ENCODE peak calls at places on chromosome 15, in four cellular contexts. T is psoas muscle, M is DND-41, J is AG09309. U is an unnamed sample.
A peak's percentile ranks its signal among the peaks of the same experiment; 100 is the strongest.

GRCh38 chr15:29910068-29910467 is 87.8 kb upstream of the TJP1 start:
- DNase-seq in T (no peak), M (no peak), J (no peak), U (no peak)

GRCh38 chr15:75801859-75802593 is 41.2 kb upstream of the UBE2Q2 start:
- DNase-seq in T (peak; percentile 80), M (peak; percentile 73), J (no peak), U (peak; percentile 73)

GRCh38 chr15:92460023-92460422 is 66.3 kb downstream of the ST8SIA2 start:
- DNase-seq in T (no peak), M (no peak), J (no peak), U (no peak)

GRCh38 chr15:70794596-70795310 is 31.4 kb upstream of the UACA start:
- DNase-seq in T (no peak), M (no peak), J (no peak), U (no peak)

GRCh38 chr15:78767331-78767951 is 43.8 kb downstream of the ADAMTS7 start:
- DNase-seq in T (peak; percentile 9), M (no peak), J (no peak), U (no peak)

GRCh38 chr15:38745136-38745535 is 180.5 kb upstream of the RASGRP1 start:
- DNase-seq in T (no peak), M (no peak), J (peak; percentile 80), U (no peak)

GRCh38 chr15:92343869-92344643 is 49.6 kb upstream of the ST8SIA2 start:
- DNase-seq in T (peak; percentile 31), M (no peak), J (no peak), U (no peak)

GRCh38 chr15:52797625-52798501 is 7.7 kb upstream of the ONECUT1 start:
- DNase-seq in T (no peak), M (peak; percentile 83), J (no peak), U (no peak)

GRCh38 chr15:34914316-34914715 is 55.2 kb downstream of the AQR start:
- DNase-seq in T (no peak), M (no peak), J (no peak), U (no peak)

GRCh38 chr15:64568765-64569164 is 108.4 kb downstream of the ZNF609 start:
- DNase-seq in T (no peak), M (no peak), J (no peak), U (no peak)

GRCh38 chr15:79846539-79846938 is 50.3 kb downstream of the MTHFS start:
- DNase-seq in T (no peak), M (no peak), J (no peak), U (no peak)

GRCh38 chr15:90902656-90902995 is 476 bp upstream of the MAN2A2 start:
- DNase-seq in T (no peak), M (no peak), J (peak; percentile 23), U (no peak)

GRCh38 chr15:52649686-52650085 is 29.5 kb downstream of the ATOSA start:
- DNase-seq in T (no peak), M (no peak), J (no peak), U (no peak)

GRCh38 chr15:84715442-84716035 is 400 bp downstream of the SEC11A start:
- DNase-seq in T (peak; percentile 14), M (peak; percentile 46), J (no peak), U (peak; percentile 18)

GRCh38 chr15:59346951-59347350 is 25.7 kb downstream of the MYO1E start:
- DNase-seq in T (no peak), M (no peak), J (no peak), U (no peak)

GRCh38 chr15:43942157-43942556 is 115.4 kb downstream of the WDR76 start:
- DNase-seq in T (no peak), M (no peak), J (no peak), U (no peak)

GRCh38 chr15:78301813-78302212 is 2.4 kb upstream of the SKIC8 start:
- DNase-seq in T (no peak), M (no peak), J (no peak), U (no peak)

GRCh38 chr15:47715856-47716445 is 1.4 kb upstream of the SEMA6D start:
- DNase-seq in T (no peak), M (no peak), J (no peak), U (no peak)

GRCh38 chr15:77696006-77696631 is 63.4 kb upstream of the LINGO1 start:
- DNase-seq in T (no peak), M (no peak), J (no peak), U (no peak)

GRCh38 chr15:74378853-74379252 is 11.4 kb upstream of the CYP11A1 start:
- DNase-seq in T (no peak), M (no peak), J (no peak), U (no peak)

GRCh38 chr15:43225201-43225949 is 4.6 kb upstream of the EPB42 start:
- DNase-seq in T (no peak), M (peak; percentile 49), J (no peak), U (no peak)

GRCh38 chr15:63379492-63380150 is 2.0 kb downstream of the CA12 start:
- DNase-seq in T (no peak), M (no peak), J (no peak), U (no peak)

GRCh38 chr15:63380151-63380827 is 1.4 kb downstream of the CA12 start:
- DNase-seq in T (no peak), M (no peak), J (no peak), U (no peak)

GRCh38 chr15:63378946-63379345 is 2.7 kb downstream of the CA12 start:
- DNase-seq in T (no peak), M (no peak), J (no peak), U (no peak)

GRCh38 chr15:63381301-63382192 is at the start of gene CA12:
- DNase-seq in T (peak; percentile 33), M (no peak), J (no peak), U (no peak)

DNA sequence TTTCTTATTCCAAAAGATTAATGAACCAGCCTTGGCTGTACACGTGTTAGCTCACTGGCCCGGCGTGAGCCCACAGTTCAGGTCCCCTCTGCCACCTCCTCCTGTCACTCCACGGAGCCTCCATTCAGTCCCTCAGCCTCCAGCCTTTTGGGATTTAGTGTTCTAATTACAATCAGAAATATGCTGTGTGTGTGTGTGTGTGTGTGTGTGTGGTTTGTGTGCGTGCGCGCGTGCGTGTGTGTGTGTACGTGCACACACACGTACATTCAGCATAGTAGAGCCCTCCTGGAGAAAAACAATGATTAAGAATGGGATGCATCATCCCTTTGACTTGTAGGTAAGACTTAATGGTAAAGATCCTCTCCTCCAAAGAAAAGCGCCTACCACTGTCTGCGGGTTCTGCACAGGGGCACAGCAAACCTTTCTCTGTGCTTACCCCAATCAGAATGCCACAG is 791 bp downstream of the CA12 start:
- DNase-seq in T (no peak), M (no peak), J (no peak), U (no peak)
- TF ChIP-seq CTCF in T (no peak), M (no peak), J (no peak), U (no peak)

DNA sequence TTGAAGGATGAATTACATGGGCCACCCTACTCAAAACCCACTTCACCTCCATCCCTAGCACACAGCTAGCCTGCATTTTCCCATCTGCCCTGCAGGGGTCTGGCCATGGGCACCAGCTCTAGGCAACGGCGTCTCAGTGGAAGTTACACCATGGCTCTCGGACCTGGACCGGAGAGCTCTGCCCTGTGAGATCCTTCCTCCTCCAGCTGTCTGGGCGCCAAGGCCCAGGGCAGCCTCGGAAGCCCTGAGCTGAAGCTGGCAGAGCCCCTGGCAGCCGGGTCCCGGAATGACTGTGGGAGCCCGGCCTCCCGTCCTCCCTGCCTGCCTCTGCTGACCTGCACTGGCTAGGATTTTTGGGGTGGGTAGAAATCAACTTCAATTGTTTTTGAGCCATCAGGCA is 98.9 kb downstream of the CHSY1 start:
- DNase-seq in T (no peak), M (no peak), J (no peak), U (no peak)
- TF ChIP-seq CTCF in T (no peak), M (peak; percentile 59), J (peak; percentile 42), U (no peak)

GRCh38 chr15:72139667-72140066 is 21.5 kb downstream of the SENP8 start:
- DNase-seq in T (no peak), M (no peak), J (no peak), U (no peak)

GRCh38 chr15:72136170-72137051 is 18.2 kb downstream of the SENP8 start:
- DNase-seq in T (no peak), M (no peak), J (no peak), U (no peak)

GRCh38 chr15:72131922-72132321 is 13.7 kb downstream of the SENP8 start:
- DNase-seq in T (no peak), M (no peak), J (no peak), U (no peak)

GRCh38 chr15:72133211-72133610 is 15.0 kb downstream of the SENP8 start:
- DNase-seq in T (no peak), M (no peak), J (no peak), U (no peak)

DNA sequence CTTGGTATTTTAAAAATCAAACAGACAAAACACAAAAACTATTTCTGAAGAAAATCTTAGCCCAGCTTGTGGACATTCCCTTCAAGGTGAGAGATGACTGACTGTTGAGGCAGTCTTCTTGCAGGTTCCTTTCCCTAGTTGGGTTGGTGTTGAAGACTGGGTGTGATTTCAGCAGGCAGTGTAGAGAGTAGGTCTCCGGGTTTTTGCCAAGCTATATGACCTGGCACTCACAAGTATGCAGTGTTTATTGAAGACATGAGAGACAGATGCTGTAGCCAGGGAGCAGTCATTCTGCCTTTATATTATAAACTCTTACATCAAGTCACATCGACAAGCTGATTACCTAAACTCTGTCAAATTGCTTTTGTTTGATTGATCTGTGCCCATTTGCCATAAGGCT is 17.5 kb downstream of the SENP8 start:
- DNase-seq in T (no peak), M (no peak), J (no peak), U (no peak)
- TF ChIP-seq CTCF in T (no peak), M (no peak), J (no peak), U (no peak)

DNA sequence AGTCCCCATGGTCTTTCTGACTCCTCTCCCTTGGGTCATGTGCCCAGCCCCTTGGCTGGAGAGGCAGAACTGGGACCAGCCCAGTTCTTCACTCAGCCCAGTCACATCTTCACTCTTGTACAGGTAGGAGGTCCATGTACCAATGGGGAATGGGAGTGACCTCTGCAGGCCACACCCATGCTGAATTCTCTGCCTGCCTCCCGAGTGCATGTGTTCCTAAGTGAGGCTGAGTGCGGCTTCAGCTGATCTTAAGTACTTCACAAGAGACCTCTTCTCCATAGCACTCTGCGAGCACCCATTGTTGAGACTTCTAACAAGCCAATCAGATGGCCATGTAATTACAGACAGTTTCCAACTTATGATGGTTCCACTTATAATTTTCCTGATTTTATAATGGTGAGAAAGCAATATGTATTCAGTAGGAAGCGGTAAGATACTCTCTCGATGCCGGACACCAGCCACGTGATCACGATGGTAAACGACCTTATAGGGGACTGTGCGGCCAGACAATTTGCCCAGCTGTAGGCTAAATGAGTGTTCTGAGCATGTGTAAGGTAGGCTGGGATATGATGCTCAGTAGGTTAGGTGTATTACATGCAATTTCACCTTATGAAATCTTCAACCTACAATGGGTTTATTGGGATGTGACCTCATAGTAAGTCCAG is 112.1 kb downstream of the KLF13 start:
- DNase-seq in T (no peak), M (no peak), J (no peak), U (no peak)
- TF ChIP-seq CTCF in T (no peak), M (no peak), J (no peak), U (no peak)

GRCh38 chr15:93965491-93965890 is 265.9 kb upstream of the MCTP2 start:
- DNase-seq in T (no peak), M (no peak), J (no peak), U (no peak)
- TF ChIP-seq CTCF in T (no peak), M (no peak), J (no peak), U (no peak)

GRCh38 chr15:33215941-33216872 is 21.7 kb upstream of the FMN1 start:
- DNase-seq in T (no peak), M (no peak), J (no peak), U (no peak)
- TF ChIP-seq CTCF in T (peak; percentile 55), M (peak; percentile 57), J (peak; percentile 61), U (peak; percentile 71)